ENCODE peak calls at places on chromosomes 12 and 14, in six cellular contexts. One of them, this sample, is unnamed.

GRCh38 chr12:94265521-94265920 is 117.1 kb downstream of the PLXNC1 start:
- DNase-seq in H9: no peak
- DNase-seq in IMR-90: no peak
- DNase-seq in mesendoderm: no peak
- DNase-seq in H1: no peak
- DNase-seq in neuronal stem cell: no peak
- DNase-seq in this sample: no peak

GRCh38 chr14:100734031-100734990 is 7.6 kb downstream of the DLK1 start:
- DNase-seq in H1: no peak
- DNase-seq in H9: peak
- DNase-seq in IMR-90: no peak
- DNase-seq in neuronal stem cell: no peak
- DNase-seq in mesendoderm: no peak
- DNase-seq in this sample: no peak

GRCh38 chr14:99837822-99838221 is 44.6 kb downstream of the EML1 start:
- DNase-seq in H1: no peak
- DNase-seq in mesendoderm: no peak
- DNase-seq in IMR-90: no peak
- DNase-seq in H9: no peak
- DNase-seq in neuronal stem cell: no peak
- DNase-seq in this sample: no peak

GRCh38 chr12:127145929-127146789 is 1120.8 kb upstream of the TMEM132C start:
- DNase-seq in H1: no peak
- DNase-seq in IMR-90: peak
- DNase-seq in mesendoderm: no peak
- DNase-seq in neuronal stem cell: no peak
- DNase-seq in H9: peak
- DNase-seq in this sample: no peak

GRCh38 chr14:101591582-101591981 is 30.3 kb downstream of the DIO3 start:
- DNase-seq in mesendoderm: no peak
- DNase-seq in IMR-90: no peak
- DNase-seq in H9: no peak
- DNase-seq in H1: no peak
- DNase-seq in neuronal stem cell: no peak
- DNase-seq in this sample: no peak

GRCh38 chr12:21677622-21678277 is 20.1 kb upstream of the LDHB start:
- DNase-seq in mesendoderm: no peak
- DNase-seq in neuronal stem cell: no peak
- DNase-seq in H1: no peak
- DNase-seq in H9: no peak
- DNase-seq in IMR-90: peak
- DNase-seq in this sample: no peak

GRCh38 chr12:75750950-75751349 is 239.5 kb upstream of the KRR1 start:
- DNase-seq in mesendoderm: no peak
- DNase-seq in IMR-90: peak
- DNase-seq in H1: no peak
- DNase-seq in H9: no peak
- DNase-seq in neuronal stem cell: no peak
- DNase-seq in this sample: peak

GRCh38 chr12:11635341-11635740 is 14.1 kb upstream of the ETV6 start:
- DNase-seq in H9: no peak
- DNase-seq in neuronal stem cell: no peak
- DNase-seq in IMR-90: no peak
- DNase-seq in mesendoderm: no peak
- DNase-seq in H1: peak
- DNase-seq in this sample: no peak

GRCh38 chr12:20097561-20097960 is 270.8 kb upstream of the PDE3A start:
- DNase-seq in mesendoderm: no peak
- DNase-seq in H1: no peak
- DNase-seq in H9: no peak
- DNase-seq in IMR-90: peak
- DNase-seq in neuronal stem cell: no peak
- DNase-seq in this sample: peak

GRCh38 chr14:97390031-97390729 is 593.0 kb downstream of the VRK1 start:
- DNase-seq in neuronal stem cell: no peak
- DNase-seq in IMR-90: no peak
- DNase-seq in H9: no peak
- DNase-seq in mesendoderm: no peak
- DNase-seq in H1: no peak
- DNase-seq in this sample: no peak

GRCh38 chr12:74964390-74964789 is 245.2 kb downstream of the KCNC2 start:
- DNase-seq in IMR-90: no peak
- DNase-seq in mesendoderm: no peak
- DNase-seq in H1: no peak
- DNase-seq in H9: no peak
- DNase-seq in neuronal stem cell: no peak
- DNase-seq in this sample: no peak

GRCh38 chr12:57832966-57833365 is 13.6 kb downstream of the CTDSP2 start:
- DNase-seq in mesendoderm: peak
- DNase-seq in neuronal stem cell: no peak
- DNase-seq in IMR-90: no peak
- DNase-seq in H9: no peak
- DNase-seq in H1: no peak
- DNase-seq in this sample: peak

GRCh38 chr14:38098074-38098846 is 109.4 kb upstream of the SSTR1 start:
- DNase-seq in H9: no peak
- DNase-seq in IMR-90: peak
- DNase-seq in H1: no peak
- DNase-seq in neuronal stem cell: no peak
- DNase-seq in mesendoderm: no peak
- DNase-seq in this sample: peak

GRCh38 chr12:45215419-45216296 is at the start of gene ANO6:
- DNase-seq in IMR-90: peak
- DNase-seq in H1: peak
- DNase-seq in mesendoderm: peak
- DNase-seq in H9: peak
- DNase-seq in neuronal stem cell: peak
- DNase-seq in this sample: peak

GRCh38 chr14:24241829-24242443 is 487 bp downstream of the TINF2 start:
- DNase-seq in IMR-90: peak
- DNase-seq in H1: peak
- DNase-seq in mesendoderm: peak
- DNase-seq in H9: peak
- DNase-seq in neuronal stem cell: no peak
- DNase-seq in this sample: peak

GRCh38 chr12:6946033-6946919 is 2.5 kb downstream of the C12orf57 start:
- DNase-seq in mesendoderm: peak
- DNase-seq in H1: peak
- DNase-seq in IMR-90: no peak
- DNase-seq in H9: peak
- DNase-seq in neuronal stem cell: no peak
- DNase-seq in this sample: no peak

GRCh38 chr14:88798161-88798560 is 5.4 kb upstream of the EML5 start:
- DNase-seq in neuronal stem cell: no peak
- DNase-seq in H9: no peak
- DNase-seq in IMR-90: no peak
- DNase-seq in H1: no peak
- DNase-seq in mesendoderm: no peak
- DNase-seq in this sample: no peak

GRCh38 chr14:85531594-85532391 is 1.8 kb downstream of the FLRT2 start:
- DNase-seq in H9: peak
- DNase-seq in neuronal stem cell: peak
- DNase-seq in IMR-90: peak
- DNase-seq in H1: peak
- DNase-seq in mesendoderm: peak
- DNase-seq in this sample: peak

GRCh38 chr12:51818567-51819300 is 29.8 kb downstream of the FIGNL2 start:
- DNase-seq in neuronal stem cell: no peak
- DNase-seq in IMR-90: peak
- DNase-seq in H9: no peak
- DNase-seq in H1: no peak
- DNase-seq in mesendoderm: no peak
- DNase-seq in this sample: peak

GRCh38 chr12:51817027-51817953 is 31.2 kb downstream of the FIGNL2 start:
- DNase-seq in IMR-90: no peak
- DNase-seq in mesendoderm: no peak
- DNase-seq in H9: no peak
- DNase-seq in H1: no peak
- DNase-seq in neuronal stem cell: no peak
- DNase-seq in this sample: no peak

GRCh38 chr12:51819851-51820720 is 28.4 kb downstream of the FIGNL2 start:
- DNase-seq in IMR-90: no peak
- DNase-seq in H1: no peak
- DNase-seq in H9: no peak
- DNase-seq in neuronal stem cell: no peak
- DNase-seq in mesendoderm: no peak
- DNase-seq in this sample: no peak

GRCh38 chr12:51815571-51815970 is 32.9 kb downstream of the FIGNL2 start:
- DNase-seq in IMR-90: no peak
- DNase-seq in mesendoderm: peak
- DNase-seq in neuronal stem cell: no peak
- DNase-seq in H1: no peak
- DNase-seq in H9: peak
- DNase-seq in this sample: no peak

GRCh38 chr12:51818086-51818485 is 30.4 kb downstream of the FIGNL2 start:
- DNase-seq in IMR-90: no peak
- DNase-seq in H9: no peak
- DNase-seq in mesendoderm: no peak
- DNase-seq in H1: no peak
- DNase-seq in neuronal stem cell: no peak
- DNase-seq in this sample: no peak
- H2BK5ac ChIP-seq in IMR-90: no peak
- H2BK5ac ChIP-seq in H9: no peak
- H2BK5ac ChIP-seq in mesendoderm: no peak
- H2BK5ac ChIP-seq in H1: no peak
- H2BK5ac ChIP-seq in neuronal stem cell: no peak
- H2BK5ac ChIP-seq in this sample: no peak

DNA sequence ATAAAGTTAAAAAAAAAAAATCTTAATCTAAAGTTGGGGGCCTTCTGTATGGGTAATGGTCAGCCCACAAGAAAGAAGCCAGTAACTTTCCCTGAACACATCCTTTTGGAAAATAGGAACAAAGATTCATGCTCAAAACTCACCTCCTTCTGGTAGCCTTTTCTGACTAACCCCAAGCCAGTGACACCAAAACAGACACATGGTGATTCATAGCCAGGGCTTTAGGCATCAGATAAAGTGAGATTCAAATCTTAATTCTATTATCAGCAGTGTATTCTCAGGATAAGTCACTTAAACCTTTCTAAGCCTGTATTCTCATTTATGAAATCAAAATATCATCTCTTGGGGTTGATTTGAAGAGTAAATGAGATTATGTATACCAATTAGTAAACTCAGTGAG is 4.9 kb downstream of the ATP5MC2 start:
- DNase-seq in H1: no peak
- DNase-seq in neuronal stem cell: no peak
- DNase-seq in H9: no peak
- DNase-seq in IMR-90: no peak
- DNase-seq in mesendoderm: no peak
- DNase-seq in this sample: no peak
- H2BK15ac ChIP-seq in H1: no peak
- H2BK15ac ChIP-seq in neuronal stem cell: no peak
- H2BK15ac ChIP-seq in H9: no peak
- H2BK15ac ChIP-seq in IMR-90: no peak
- H2BK15ac ChIP-seq in mesendoderm: no peak
- H2BK15ac ChIP-seq in this sample: no peak

GRCh38 chr12:52025301-52026172 is 18.8 kb downstream of the TAMALIN start:
- DNase-seq in mesendoderm: peak
- DNase-seq in IMR-90: peak
- DNase-seq in H1: peak
- DNase-seq in H9: peak
- DNase-seq in neuronal stem cell: peak
- DNase-seq in this sample: peak

GRCh38 chr12:52020539-52021336 is 14.0 kb downstream of the TAMALIN start:
- DNase-seq in neuronal stem cell: no peak
- DNase-seq in H1: peak
- DNase-seq in H9: peak
- DNase-seq in IMR-90: peak
- DNase-seq in mesendoderm: peak
- DNase-seq in this sample: peak

GRCh38 chr12:52023976-52024688 is 17.4 kb downstream of the TAMALIN start:
- DNase-seq in IMR-90: no peak
- DNase-seq in mesendoderm: no peak
- DNase-seq in neuronal stem cell: no peak
- DNase-seq in H9: no peak
- DNase-seq in H1: no peak
- DNase-seq in this sample: no peak

GRCh38 chr12:52022841-52023181 is 16.1 kb downstream of the TAMALIN start:
- DNase-seq in H9: peak
- DNase-seq in mesendoderm: peak
- DNase-seq in IMR-90: no peak
- DNase-seq in H1: no peak
- DNase-seq in neuronal stem cell: no peak
- DNase-seq in this sample: no peak

GRCh38 chr12:52023182-52023975 is 16.6 kb downstream of the TAMALIN start:
- DNase-seq in mesendoderm: peak
- DNase-seq in H9: peak
- DNase-seq in neuronal stem cell: peak
- DNase-seq in IMR-90: peak
- DNase-seq in H1: peak
- DNase-seq in this sample: peak
- H4K8ac ChIP-seq in mesendoderm: no peak
- H4K8ac ChIP-seq in H9: no peak
- H4K8ac ChIP-seq in neuronal stem cell: no peak
- H4K8ac ChIP-seq in IMR-90: peak
- H4K8ac ChIP-seq in H1: no peak
- H4K8ac ChIP-seq in this sample: peak

GRCh38 chr14:72618424-72618823 is 275.5 kb downstream of the DPF3 start:
- DNase-seq in H1: peak
- DNase-seq in mesendoderm: no peak
- DNase-seq in IMR-90: no peak
- DNase-seq in neuronal stem cell: no peak
- DNase-seq in H9: no peak
- DNase-seq in this sample: no peak
- H2BK5ac ChIP-seq in H1: no peak
- H2BK5ac ChIP-seq in mesendoderm: no peak
- H2BK5ac ChIP-seq in IMR-90: no peak
- H2BK5ac ChIP-seq in neuronal stem cell: no peak
- H2BK5ac ChIP-seq in H9: no peak
- H2BK5ac ChIP-seq in this sample: no peak

GRCh38 chr14:77967110-77967509 is 167.2 kb downstream of the ADCK1 start:
- DNase-seq in H1: no peak
- DNase-seq in H9: no peak
- DNase-seq in neuronal stem cell: no peak
- DNase-seq in mesendoderm: no peak
- DNase-seq in IMR-90: no peak
- DNase-seq in this sample: no peak

GRCh38 chr14:77961853-77962580 is 162.1 kb downstream of the ADCK1 start:
- DNase-seq in H1: no peak
- DNase-seq in mesendoderm: no peak
- DNase-seq in H9: no peak
- DNase-seq in neuronal stem cell: no peak
- DNase-seq in IMR-90: no peak
- DNase-seq in this sample: no peak

GRCh38 chr14:77965919-77966435 is 166.1 kb downstream of the ADCK1 start:
- DNase-seq in mesendoderm: peak
- DNase-seq in neuronal stem cell: no peak
- DNase-seq in H9: peak
- DNase-seq in IMR-90: peak
- DNase-seq in H1: peak
- DNase-seq in this sample: peak

GRCh38 chr14:77962731-77963520 is 163.0 kb downstream of the ADCK1 start:
- DNase-seq in H1: no peak
- DNase-seq in H9: no peak
- DNase-seq in mesendoderm: no peak
- DNase-seq in IMR-90: no peak
- DNase-seq in neuronal stem cell: no peak
- DNase-seq in this sample: no peak

GRCh38 chr14:77965050-77965449 is 165.1 kb downstream of the ADCK1 start:
- DNase-seq in H1: no peak
- DNase-seq in mesendoderm: no peak
- DNase-seq in IMR-90: no peak
- DNase-seq in H9: no peak
- DNase-seq in neuronal stem cell: no peak
- DNase-seq in this sample: no peak
- H2BK15ac ChIP-seq in H1: no peak
- H2BK15ac ChIP-seq in mesendoderm: no peak
- H2BK15ac ChIP-seq in IMR-90: no peak
- H2BK15ac ChIP-seq in H9: no peak
- H2BK15ac ChIP-seq in neuronal stem cell: no peak
- H2BK15ac ChIP-seq in this sample: no peak

GRCh38 chr12:121712462-121713256 is at the start of gene TMEM120B:
- DNase-seq in mesendoderm: peak
- DNase-seq in neuronal stem cell: peak
- DNase-seq in IMR-90: peak
- DNase-seq in H9: peak
- DNase-seq in H1: peak
- DNase-seq in this sample: peak
- H4K8ac ChIP-seq in mesendoderm: no peak
- H4K8ac ChIP-seq in neuronal stem cell: no peak
- H4K8ac ChIP-seq in IMR-90: peak
- H4K8ac ChIP-seq in H9: no peak
- H4K8ac ChIP-seq in H1: peak
- H4K8ac ChIP-seq in this sample: peak